ENCODE peak calls at places on chromosome 17, in four cellular contexts. L is H1, U is GM12878, X is HepG2. T is an unnamed sample.

GRCh38 chr17:70332811-70333210 is 163.5 kb downstream of the KCNJ2 start:
- DNase-seq in L (no peak), U (no peak), X (no peak), T (no peak)

GRCh38 chr17:2724783-2725164 is 13.2 kb upstream of the CLUH start:
- DNase-seq in L (peak; percentile 77), U (no peak), X (no peak), T (no peak)

GRCh38 chr17:71828182-71828596 is 292.6 kb upstream of the SOX9 start:
- DNase-seq in L (peak; percentile 83), U (no peak), X (no peak), T (no peak)

GRCh38 chr17:61335845-61336655 is 63.6 kb upstream of the TBX2 start:
- DNase-seq in L (no peak), U (no peak), X (peak; percentile 99), T (no peak)

GRCh38 chr17:69729937-69730336 is 315.4 kb downstream of the MAP2K6 start:
- DNase-seq in L (no peak), U (no peak), X (no peak), T (no peak)

GRCh38 chr17:81510798-81511549 is 1.6 kb downstream of the ACTG1 start:
- DNase-seq in L (no peak), U (no peak), X (no peak), T (no peak)

GRCh38 chr17:282000-282911 is 70.4 kb downstream of the RPH3AL start:
- DNase-seq in L (no peak), U (no peak), X (peak; percentile 55), T (no peak)

GRCh38 chr17:13209091-13209490 is 191.3 kb upstream of the ELAC2 start:
- DNase-seq in L (no peak), U (no peak), X (no peak), T (no peak)

GRCh38 chr17:45241315-45242011 is 19.8 kb downstream of the FMNL1 start:
- DNase-seq in L (peak; percentile 84), U (no peak), X (no peak), T (no peak)

GRCh38 chr17:69723741-69724140 is 309.2 kb downstream of the MAP2K6 start:
- DNase-seq in L (no peak), U (no peak), X (no peak), T (no peak)

GRCh38 chr17:27456681-27457404 is 595 bp downstream of the KSR1 start:
- DNase-seq in L (no peak), U (no peak), X (no peak), T (no peak)

GRCh38 chr17:83179811-83180210 is 100.4 kb downstream of the METRNL start:
- DNase-seq in L (peak; percentile 16), U (no peak), X (no peak), T (no peak)

GRCh38 chr17:44557653-44558285 is 485 bp downstream of the FZD2 start:
- DNase-seq in L (peak; percentile 79), U (no peak), X (no peak), T (no peak)

GRCh38 chr17:67481808-67482207 is 104.7 kb downstream of the PITPNC1 start:
- DNase-seq in L (no peak), U (no peak), X (no peak), T (no peak)

GRCh38 chr17:45129940-45130639 is 2.2 kb downstream of the PLCD3 start:
- DNase-seq in L (peak; percentile 46), U (no peak), X (peak; percentile 71), T (no peak)

GRCh38 chr17:43897827-43898226 is 9.5 kb downstream of the MPP2 start:
- DNase-seq in L (no peak), U (no peak), X (no peak), T (no peak)

GRCh38 chr17:71975998-71976649 is 144.7 kb upstream of the SOX9 start:
- DNase-seq in L (no peak), U (no peak), X (no peak), T (no peak)

GRCh38 chr17:41396340-41396739 is 1.1 kb downstream of the KRT31 start:
- DNase-seq in L (no peak), U (no peak), X (no peak), T (no peak)

GRCh38 chr17:40168262-40168832 is 8.9 kb upstream of the RAPGEFL1 start:
- DNase-seq in L (peak; percentile 59), U (peak; percentile 15), X (peak; percentile 77), T (peak; percentile 28)

GRCh38 chr17:12229315-12229714 is 208.6 kb downstream of the MAP2K4 start:
- DNase-seq in L (no peak), U (no peak), X (no peak), T (no peak)

GRCh38 chr17:2040942-2041560 is 771 bp upstream of the OVCA2 start:
- DNase-seq in L (no peak), U (no peak), X (no peak), T (no peak)

GRCh38 chr17:29145289-29146058 is 34.7 kb downstream of the MYO18A start:
- DNase-seq in L (no peak), U (no peak), X (peak; percentile 68), T (no peak)

GRCh38 chr17:77491921-77492445 is 351.2 kb downstream of the SEC14L1 start:
- DNase-seq in L (no peak), U (no peak), X (no peak), T (no peak)

GRCh38 chr17:46011711-46012505 is 12.9 kb downstream of the STH start:
- DNase-seq in L (no peak), U (no peak), X (no peak), T (no peak)

GRCh38 chr17:69246726-69247375 is 18.2 kb upstream of the ABCA10 start:
- DNase-seq in L (no peak), U (peak; percentile 25), X (peak; percentile 62), T (peak; percentile 55)

GRCh38 chr17:31541559-31541958 is 150.1 kb downstream of the RAB11FIP4 start:
- DNase-seq in L (peak; percentile 48), U (no peak), X (peak; percentile 56), T (no peak)

GRCh38 chr17:34254651-34255380 is at the start of gene CCL2:
- DNase-seq in L (peak; percentile 56), U (no peak), X (no peak), T (no peak)

GRCh38 chr17:77843878-77844260 is 114.6 kb upstream of the TNRC6C start:
- DNase-seq in L (no peak), U (no peak), X (no peak), T (no peak)

GRCh38 chr17:28949185-28950016 is 1.9 kb downstream of the PHF12 start:
- DNase-seq in L (peak; percentile 83), U (no peak), X (no peak), T (no peak)

GRCh38 chr17:909642-910323 is 69.8 kb downstream of the NXN start:
- DNase-seq in L (no peak), U (no peak), X (no peak), T (no peak)

GRCh38 chr17:81481011-81481799 is 31.4 kb downstream of the ACTG1 start:
- DNase-seq in L (peak; percentile 70), U (no peak), X (no peak), T (no peak)

GRCh38 chr17:56744721-56745120 is 89.0 kb downstream of the C17orf67 start:
- DNase-seq in L (no peak), U (no peak), X (no peak), T (no peak)

GRCh38 chr17:2624292-2624731 is 30.9 kb downstream of the PAFAH1B1 start:
- DNase-seq in L (no peak), U (peak; percentile 21), X (no peak), T (no peak)

GRCh38 chr17:21453144-21453982 is 77.2 kb downstream of the KCNJ12 start:
- DNase-seq in L (no peak), U (no peak), X (no peak), T (no peak)

GRCh38 chr17:50609376-50610074 is 25.2 kb upstream of the ABCC3 start:
- DNase-seq in L (no peak), U (no peak), X (no peak), T (no peak)

GRCh38 chr17:68694791-68695485 is 93.8 kb upstream of the FAM20A start:
- DNase-seq in L (no peak), U (no peak), X (no peak), T (no peak)

GRCh38 chr17:70119545-70119944 is 44.5 kb downstream of the KCNJ16 start:
- DNase-seq in L (no peak), U (no peak), X (no peak), T (no peak)

GRCh38 chr17:19579867-19580565 is 46.4 kb downstream of the SLC47A1 start:
- DNase-seq in L (no peak), U (no peak), X (no peak), T (no peak)
- TF ChIP-seq SRF in L (no peak), U (no peak), X (no peak), T (no peak)

DNA sequence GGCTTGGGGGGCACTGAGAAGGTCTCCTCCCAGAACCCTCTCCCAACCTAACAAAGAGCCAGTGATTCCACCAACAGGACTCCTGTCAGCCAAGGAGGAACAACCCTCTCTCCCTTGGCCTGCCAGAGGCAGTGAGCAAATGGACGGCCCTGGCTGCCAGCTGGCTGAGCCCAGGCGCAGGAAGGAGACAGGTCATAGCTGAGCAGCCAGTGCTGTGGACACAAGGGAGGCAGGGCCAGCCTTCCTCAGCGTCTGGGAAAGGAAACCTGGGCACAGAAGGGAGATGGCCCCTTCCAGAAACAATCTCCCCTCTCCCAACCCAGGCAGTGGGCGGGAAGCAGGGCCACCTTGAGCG is 2.1 kb downstream of the MPO start:
- DNase-seq in L (no peak), U (no peak), X (no peak), T (no peak)
- TF ChIP-seq SRF in L (no peak), U (no peak), X (no peak), T (no peak)

DNA sequence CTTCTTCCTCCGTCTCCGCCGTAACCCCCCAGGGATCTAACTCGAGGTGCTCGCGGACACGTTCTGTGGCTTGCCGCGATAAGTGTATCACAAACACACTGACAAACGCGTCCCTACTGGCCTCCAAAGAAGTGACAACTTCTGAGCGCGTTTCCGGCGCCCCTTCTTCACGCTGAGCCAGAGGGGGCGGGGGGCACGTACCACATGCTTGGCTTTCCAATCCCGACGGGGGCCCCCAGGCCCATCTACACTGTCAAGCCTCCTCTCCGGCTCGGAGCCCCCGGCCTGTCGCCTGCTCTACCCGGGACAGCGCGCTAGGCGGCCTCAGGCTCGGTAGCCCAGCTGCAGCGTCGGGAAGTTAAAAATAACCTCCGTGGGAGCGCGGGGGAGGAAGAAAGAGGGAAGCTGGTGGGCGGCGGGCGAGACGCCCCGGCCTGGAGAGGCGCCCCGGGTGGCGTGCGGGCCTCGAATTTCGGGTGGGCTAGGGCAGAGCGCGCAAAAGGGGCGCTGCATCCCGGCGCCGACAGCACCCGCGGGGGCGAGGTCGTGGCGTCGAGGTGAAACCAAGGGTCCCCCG is 676 bp upstream of the SPHK1 start:
- DNase-seq in L (peak; percentile 78), U (no peak), X (peak; percentile 63), T (no peak)
- TF ChIP-seq SRF in L (no peak), U (no peak), X (no peak), T (no peak)

DNA sequence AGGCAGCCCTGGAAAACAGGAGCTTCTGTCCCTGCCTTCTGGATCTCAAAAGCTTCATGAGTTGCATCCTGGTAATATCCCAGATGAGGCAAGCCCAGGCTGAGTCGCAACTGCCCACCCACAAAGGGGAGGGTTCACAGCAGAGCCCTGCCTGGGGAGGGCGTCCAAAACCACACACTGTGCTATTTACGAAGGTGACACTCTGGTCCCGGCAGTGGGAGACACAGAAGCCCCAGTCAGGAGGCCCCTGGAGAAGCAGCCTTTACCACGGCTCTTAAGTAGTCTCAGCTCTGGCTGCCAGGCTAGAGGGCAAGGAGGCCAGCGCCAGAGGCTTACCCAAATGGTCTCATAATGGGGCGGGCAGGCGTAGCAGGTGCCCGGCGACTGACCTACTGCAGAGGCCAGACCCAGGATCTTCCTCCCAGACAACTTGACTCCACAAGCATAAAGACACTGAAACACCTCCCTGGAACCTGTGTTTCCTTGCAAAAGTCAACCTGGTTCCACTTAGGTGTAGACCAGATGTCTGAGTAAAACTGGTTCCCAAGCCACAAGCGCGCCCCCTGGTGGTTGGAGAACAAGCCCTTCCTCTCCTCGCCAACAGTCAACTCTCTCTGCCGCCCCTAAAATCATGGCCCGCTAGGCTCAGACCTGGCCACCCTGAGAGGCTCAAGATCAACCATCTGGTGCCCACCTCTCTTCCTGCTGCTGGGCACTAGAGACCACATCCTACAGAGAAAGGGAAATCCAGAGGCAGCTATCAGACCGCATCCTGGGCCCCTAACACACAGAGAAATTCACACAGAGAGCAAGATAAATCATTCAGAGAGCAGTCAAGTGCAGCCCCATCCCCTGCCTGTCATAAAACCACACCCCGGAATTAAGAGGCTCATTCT is 5.2 kb downstream of the AXIN2 start:
- DNase-seq in L (peak; percentile 96), U (no peak), X (peak; percentile 82), T (peak; percentile 66)
- TF ChIP-seq SRF in L (no peak), U (no peak), X (peak; percentile 5), T (no peak)

T was measured in HCT116.